ENCODE peak calls at places on chromosomes 7 and 10, in seven cellular contexts. C is GM23338, S is fibroblast of lung, H is upper lobe of right lung, O is hepatocyte, R is colonic mucosa, L is breast epithelium. Q is an unnamed sample.

GRCh38 chr10:124568339-124568738 is 106.7 kb downstream of the LHPP start:
- DNase-seq in R (no peak), C (no peak), O (no peak), H (peak; percentile 60), L (no peak), S (no peak), Q (no peak)

GRCh38 chr7:14023342-14023741 is 33.9 kb upstream of the ETV1 start:
- DNase-seq in S (no peak), R (no peak), H (no peak), L (no peak), O (no peak), C (no peak), Q (no peak)

GRCh38 chr10:36030516-36030915 is 388.4 kb upstream of the FZD8 start:
- DNase-seq in O (no peak), L (no peak), H (no peak), S (no peak), R (no peak), C (no peak), Q (no peak)

GRCh38 chr10:79229081-79229541 is 118.2 kb upstream of the PPIF start:
- DNase-seq in S (no peak), R (no peak), L (no peak), H (no peak), O (peak; percentile 46), C (peak; percentile 63), Q (no peak)

GRCh38 chr7:155373359-155374273 is 75.9 kb downstream of the INSIG1 start:
- DNase-seq in O (no peak), L (no peak), H (no peak), C (peak; percentile 71), R (no peak), S (peak; percentile 31), Q (no peak)

GRCh38 chr7:120052884-120053382 is 220.0 kb upstream of the KCND2 start:
- DNase-seq in O (peak; percentile 58), L (no peak), H (no peak), S (peak; percentile 100), R (no peak), C (no peak), Q (peak; percentile 71)

GRCh38 chr10:9786101-9786500 is 1231.6 kb upstream of the CELF2 start:
- DNase-seq in L (no peak), R (no peak), S (peak; percentile 25), H (no peak), O (no peak), C (no peak), Q (no peak)

GRCh38 chr10:61643316-61643751 is 19.4 kb upstream of the CABCOCO1 start:
- DNase-seq in C (peak; percentile 58), R (no peak), S (peak; percentile 51), O (no peak), H (no peak), L (no peak), Q (no peak)

GRCh38 chr10:69644658-69645295 is 14.7 kb downstream of the FAM241B start:
- DNase-seq in O (peak; percentile 83), R (peak; percentile 57), H (peak; percentile 79), S (peak; percentile 58), C (peak; percentile 83), L (no peak), Q (peak; percentile 62)

GRCh38 chr7:45589915-45590678 is 15.9 kb downstream of the ADCY1 start:
- DNase-seq in C (no peak), S (no peak), O (no peak), R (no peak), L (no peak), H (no peak), Q (peak; percentile 44)

GRCh38 chr7:147700702-147701101 is 889.9 kb upstream of the C7orf33 start:
- DNase-seq in R (no peak), S (no peak), C (no peak), O (no peak), L (no peak), H (no peak), Q (no peak)

GRCh38 chr7:29202651-29203069 is 8.1 kb downstream of the CHN2 start:
- DNase-seq in S (no peak), C (no peak), O (no peak), H (no peak), R (peak; percentile 53), L (no peak), Q (no peak)

GRCh38 chr10:104614245-104614831 is 26.8 kb upstream of the SORCS3 start:
- DNase-seq in O (peak; percentile 17), R (peak; percentile 24), L (no peak), H (no peak), S (peak; percentile 12), C (peak; percentile 71), Q (no peak)

GRCh38 chr7:121244120-121244865 is 84.5 kb upstream of the WNT16 start:
- DNase-seq in L (no peak), O (no peak), H (no peak), S (no peak), C (no peak), R (no peak), Q (no peak)

GRCh38 chr7:101137651-101138148 is 10.8 kb downstream of the SERPINE1 start:
- DNase-seq in H (no peak), C (no peak), L (no peak), S (no peak), O (no peak), R (no peak), Q (no peak)

GRCh38 chr7:46707973-46708372 is 786.9 kb upstream of the IGFBP3 start:
- DNase-seq in H (no peak), C (peak; percentile 59), O (no peak), L (no peak), R (no peak), S (no peak), Q (no peak)

GRCh38 chr10:16381083-16381482 is 55.7 kb upstream of the PTER start:
- DNase-seq in C (no peak), S (no peak), O (peak; percentile 43), R (no peak), L (no peak), H (no peak), Q (no peak)

GRCh38 chr10:121154846-121155245 is 303.7 kb downstream of the WDR11 start:
- DNase-seq in C (no peak), H (no peak), O (peak; percentile 46), R (peak; percentile 41), L (no peak), S (no peak), Q (no peak)

GRCh38 chr7:96561892-96562291 is 147.8 kb downstream of the SEM1 start:
- DNase-seq in S (no peak), O (no peak), L (no peak), H (no peak), C (no peak), R (no peak), Q (no peak)
- H3K4me1 ChIP-seq in S (no peaks in the 10 kb centered on the region), O (peaks cover 2% of the 10 kb centered on the region), L (no peaks in the 10 kb centered on the region), H (no peaks in the 10 kb centered on the region), C (no peaks in the 10 kb centered on the region), R (no peaks in the 10 kb centered on the region), Q (no peaks in the 10 kb centered on the region)

GRCh38 chr7:43244232-43244631 is 131.8 kb downstream of the HECW1 start:
- DNase-seq in S (no peak), C (no peak), L (no peak), O (no peak), R (no peak), H (no peak), Q (no peak)
- H3K27me3 ChIP-seq in S (no peaks in the 10 kb centered on the region), C (no peaks in the 10 kb centered on the region), L (no peaks in the 10 kb centered on the region), O (no peaks in the 10 kb centered on the region), R (no peaks in the 10 kb centered on the region), H (no peaks in the 10 kb centered on the region), Q (no peaks in the 10 kb centered on the region)

DNA sequence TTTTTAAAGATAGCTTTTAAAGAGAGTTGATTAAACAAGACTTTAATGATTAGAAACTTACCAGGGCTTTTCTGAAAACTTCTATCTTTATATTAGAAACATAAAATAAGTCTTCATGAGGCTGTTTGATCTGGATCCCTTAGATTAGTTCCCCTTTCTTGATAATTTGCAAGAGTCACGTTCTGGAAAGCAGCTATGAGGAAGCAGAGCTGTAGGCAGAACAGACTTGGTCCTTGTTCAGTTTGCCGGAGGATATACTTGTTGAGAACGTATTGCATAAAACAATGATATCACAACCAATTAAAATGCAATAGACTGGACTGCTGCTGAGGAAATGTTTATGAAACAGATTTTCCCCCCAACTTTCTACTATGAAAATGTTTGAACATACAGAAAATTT is 2.9 kb downstream of the SAMD9L start:
- DNase-seq in O (no peak), L (no peak), R (no peak), H (no peak), S (no peak), C (no peak), Q (no peak)
- H3K4me1 ChIP-seq in O (peaks cover 4% of the 10 kb centered on the region), L (no peaks in the 10 kb centered on the region), R (no peaks in the 10 kb centered on the region), H (peaks cover 20% of the 10 kb centered on the region), S (peaks cover 2% of the 10 kb centered on the region), C (no peaks in the 10 kb centered on the region), Q (peaks cover 22% of the 10 kb centered on the region)

GRCh38 chr10:113450046-113450445 is 102.8 kb upstream of the HABP2 start:
- DNase-seq in C (no peak), R (peak; percentile 26), S (no peak), H (no peak), O (peak; percentile 18), L (no peak), Q (no peak)
- H3K27me3 ChIP-seq in C (no peaks in the 10 kb centered on the region), R (no peaks in the 10 kb centered on the region), S (no peaks in the 10 kb centered on the region), H (no peaks in the 10 kb centered on the region), O (no peaks in the 10 kb centered on the region), L (no peaks in the 10 kb centered on the region), Q (no peaks in the 10 kb centered on the region)